ENCODE peak calls at places on chromosomes 6 and 20, in eight cellular contexts. M is effector memory CD8-positive, alpha-beta T cell; D is fibroblast of pulmonary artery; Z is MM.1S; E is ACHN; S is transverse colon; T is Calu3; J is Right ventricle myocardium superior. B is an unnamed sample.

GRCh38 chr6:14804001-14804401 is 441.9 kb upstream of the JARID2 start:
- DNase-seq in M (no peak), D (no peak), Z (no peak), E (no peak), S (no peak), T (no peak), J (no peak), B (no peak)

GRCh38 chr20:47529840-47530239 is 28.2 kb downstream of the NCOA3 start:
- DNase-seq in M (no peak), D (peak), Z (no peak), E (no peak), S (no peak), T (no peak), J (no peak), B (no peak)

GRCh38 chr20:58565461-58566175 is 50.4 kb upstream of the APCDD1L start:
- DNase-seq in M (no peak), D (no peak), Z (no peak), E (no peak), S (no peak), T (no peak), J (no peak), B (no peak)

GRCh38 chr20:35610833-35611427 is 4.7 kb upstream of the SPAG4 start:
- DNase-seq in M (no peak), D (no peak), Z (no peak), E (no peak), S (no peak), T (no peak), J (no peak), B (no peak)

GRCh38 chr20:38217791-38218565 is 42.6 kb downstream of the KIAA1755 start:
- DNase-seq in M (no peak), D (peak), Z (no peak), E (peak), S (peak), T (peak), J (no peak), B (peak)

GRCh38 chr6:21864211-21864610 is 270.7 kb downstream of the SOX4 start:
- DNase-seq in M (no peak), D (no peak), Z (no peak), E (no peak), S (no peak), T (no peak), J (no peak), B (no peak)

GRCh38 chr6:166624275-166624674 is 2.8 kb downstream of the RPS6KA2 start:
- DNase-seq in M (no peak), D (peak), Z (no peak), E (no peak), S (no peak), T (no peak), J (no peak), B (peak)

GRCh38 chr6:136710877-136711552 is 81.3 kb downstream of the MAP3K5 start:
- DNase-seq in M (no peak), D (no peak), Z (no peak), E (no peak), S (no peak), T (no peak), J (no peak), B (no peak)

GRCh38 chr6:116008470-116009229 is 52.0 kb downstream of the FRK start:
- DNase-seq in M (no peak), D (peak), Z (no peak), E (peak), S (no peak), T (no peak), J (no peak), B (peak)

GRCh38 chr6:126905917-126906316 is 212.6 kb upstream of the RSPO3 start:
- DNase-seq in M (no peak), D (peak), Z (no peak), E (no peak), S (no peak), T (no peak), J (no peak), B (peak)

GRCh38 chr6:75204959-75205775 is 686 bp downstream of the COL12A1 start:
- DNase-seq in M (no peak), D (peak), Z (peak), E (peak), S (peak), T (peak), J (peak), B (no peak)

GRCh38 chr20:5116875-5117274 is 2.9 kb downstream of the PCNA start:
- DNase-seq in M (no peak), D (no peak), Z (no peak), E (no peak), S (no peak), T (no peak), J (no peak), B (no peak)

GRCh38 chr6:148274809-148275208 is 67.8 kb upstream of the SASH1 start:
- DNase-seq in M (no peak), D (no peak), Z (no peak), E (no peak), S (no peak), T (no peak), J (no peak), B (no peak)

GRCh38 chr6:83920017-83920416 is 60.5 kb downstream of the CYB5R4 start:
- DNase-seq in M (no peak), D (peak), Z (no peak), E (no peak), S (no peak), T (no peak), J (no peak), B (no peak)

GRCh38 chr6:94323853-94324252 is 904.5 kb upstream of the EPHA7 start:
- DNase-seq in M (no peak), D (peak), Z (no peak), E (peak), S (no peak), T (no peak), J (no peak), B (peak)

GRCh38 chr20:58231678-58232077 is 3.2 kb upstream of the ANKRD60 start:
- DNase-seq in M (no peak), D (no peak), Z (no peak), E (peak), S (no peak), T (no peak), J (no peak), B (peak)

GRCh38 chr20:45917790-45918141 is 5.8 kb upstream of the PLTP start:
- DNase-seq in M (no peak), D (peak), Z (no peak), E (no peak), S (no peak), T (no peak), J (no peak), B (no peak)

GRCh38 chr20:54088430-54088829 is 18.0 kb upstream of the BCAS1 start:
- DNase-seq in M (no peak), D (no peak), Z (no peak), E (no peak), S (no peak), T (no peak), J (no peak), B (no peak)

GRCh38 chr6:53179961-53180651 is 31.5 kb upstream of the GCM1 start:
- DNase-seq in M (no peak), D (peak), Z (no peak), E (no peak), S (peak), T (peak), J (no peak), B (peak)

GRCh38 chr20:31721408-31722332 is 998 bp downstream of the BCL2L1 start:
- DNase-seq in M (no peak), D (no peak), Z (no peak), E (no peak), S (peak), T (no peak), J (peak), B (no peak)

GRCh38 chr20:47355489-47356219 is 845 bp downstream of the ZMYND8 start:
- DNase-seq in M (peak), D (peak), Z (peak), E (no peak), S (no peak), T (no peak), J (no peak), B (no peak)

GRCh38 chr20:18543932-18544331 is 23.3 kb upstream of the SMIM26 start:
- DNase-seq in M (no peak), D (no peak), Z (no peak), E (no peak), S (peak), T (peak), J (peak), B (no peak)

GRCh38 chr20:43942661-43943285 is 28.1 kb downstream of the TOX2 start:
- DNase-seq in M (no peak), D (peak), Z (peak), E (peak), S (no peak), T (peak), J (no peak), B (peak)